ENCODE peak calls at places on chromosomes 2 and 18, in eight cellular contexts. P, A, B, H, W, Q, L and Y are unnamed samples.

GRCh38 chr2:240507060-240507777 is 50.6 kb downstream of the ANKMY1 start:
- DNase-seq in P (no peak), A (no peak), B (no peak), H (no peak), W (no peak), Q (no peak), L (peak; percentile 34), Y (no peak)

GRCh38 chr2:172998547-172998946 is 77.1 kb upstream of the MAP3K20 start:
- DNase-seq in P (no peak), A (no peak), B (no peak), H (no peak), W (no peak), Q (no peak), L (no peak), Y (no peak)

GRCh38 chr2:143300531-143300930 is 171.3 kb downstream of the ARHGAP15 start:
- DNase-seq in P (no peak), A (no peak), B (no peak), H (peak; percentile 17), W (peak; percentile 30), Q (no peak), L (no peak), Y (no peak)

GRCh38 chr2:55653255-55653654 is 35.8 kb upstream of the PPP4R3B start:
- DNase-seq in P (no peak), A (no peak), B (no peak), H (no peak), W (no peak), Q (no peak), L (no peak), Y (no peak)

GRCh38 chr18:50429207-50429948 is 54.5 kb downstream of the SKA1 start:
- DNase-seq in P (no peak), A (no peak), B (no peak), H (peak; percentile 28), W (peak; percentile 32), Q (no peak), L (no peak), Y (peak; percentile 26)

GRCh38 chr18:2955966-2956521 is 56.9 kb downstream of the LPIN2 start:
- DNase-seq in P (no peak), A (no peak), B (no peak), H (no peak), W (peak; percentile 72), Q (no peak), L (no peak), Y (no peak)

GRCh38 chr18:76384861-76385680 is 110.0 kb downstream of the ZNF516 start:
- DNase-seq in P (no peak), A (no peak), B (no peak), H (no peak), W (no peak), Q (no peak), L (peak; percentile 39), Y (no peak)

GRCh38 chr2:45992021-45992745 is 305.0 kb upstream of the EPAS1 start:
- DNase-seq in P (peak; percentile 52), A (no peak), B (no peak), H (no peak), W (peak; percentile 57), Q (no peak), L (no peak), Y (no peak)

GRCh38 chr2:45024600-45025291 is 15.5 kb upstream of the SIX2 start:
- DNase-seq in P (peak; percentile 61), A (no peak), B (no peak), H (peak; percentile 38), W (peak; percentile 80), Q (no peak), L (no peak), Y (peak; percentile 30)

GRCh38 chr2:202780514-202781021 is 91.0 kb downstream of the ICA1L start:
- DNase-seq in P (no peak), A (no peak), B (no peak), H (no peak), W (peak; percentile 73), Q (no peak), L (no peak), Y (no peak)

GRCh38 chr2:240920783-240921231 is 14.7 kb downstream of the CROCC2 start:
- DNase-seq in P (no peak), A (no peak), B (peak; percentile 1), H (no peak), W (peak; percentile 8), Q (peak; percentile 11), L (peak; percentile 10), Y (no peak)

GRCh38 chr2:166406374-166406773 is 30.6 kb upstream of the SCN9A start:
- DNase-seq in P (no peak), A (no peak), B (no peak), H (no peak), W (no peak), Q (no peak), L (no peak), Y (no peak)

GRCh38 chr2:233919319-233919718 is 2.1 kb downstream of the TRPM8 start:
- DNase-seq in P (no peak), A (no peak), B (no peak), H (no peak), W (no peak), Q (no peak), L (no peak), Y (no peak)